ENCODE peak calls at places on chromosomes 12 and 14, in five cellular contexts. H is NCI-H1694; L is NCI-H446 treated with DMSO at 0.1 percent for 48 hours; V is CD4-positive, alpha-beta memory T cell; T is sigmoid colon. M is an unnamed sample.
A peak's percentile ranks its signal among the peaks of the same experiment; 100 is the strongest.

GRCh38 chr14:96094211-96094610 is 55.0 kb downstream of the C14orf132 start:
- DNase-seq in V (no peak), T (no peak), L (no peak), H (no peak), M (no peak)

GRCh38 chr12:5628501-5628900 is 196.6 kb downstream of the NTF3 start:
- DNase-seq in H (no peak), L (no peak), V (no peak), T (no peak), M (no peak)

GRCh38 chr12:107486140-107486892 is 199.3 kb upstream of the PWP1 start:
- DNase-seq in T (no peak), V (no peak), L (no peak), H (no peak), M (no peak)

GRCh38 chr12:47088021-47088944 is 8.5 kb upstream of the AMIGO2 start:
- DNase-seq in T (peak; percentile 84), V (no peak), H (no peak), L (no peak), M (no peak)

GRCh38 chr12:32183646-32184045 is 77.0 kb downstream of the BICD1 start:
- DNase-seq in L (no peak), T (no peak), H (no peak), V (no peak), M (no peak)

GRCh38 chr14:78764240-78764639 is 594.1 kb downstream of the NRXN3 start:
- DNase-seq in T (no peak), L (no peak), V (no peak), H (no peak), M (peak; percentile 64)

GRCh38 chr12:30152705-30153104 is 369.0 kb upstream of the TMTC1 start:
- DNase-seq in V (no peak), T (no peak), H (no peak), L (no peak), M (no peak)

GRCh38 chr12:112539221-112539620 is 120.5 kb downstream of the PTPN11 start:
- DNase-seq in T (no peak), H (no peak), L (no peak), V (no peak), M (no peak)

GRCh38 chr12:25833657-25834056 is 124.8 kb upstream of the RASSF8 start:
- DNase-seq in H (no peak), V (no peak), T (no peak), L (no peak), M (no peak)

GRCh38 chr12:123492290-123492689 is 34.4 kb downstream of the SNRNP35 start:
- DNase-seq in T (no peak), L (no peak), H (no peak), V (no peak), M (no peak)

GRCh38 chr12:47949441-47950341 is 13.7 kb upstream of the TMEM106C start:
- DNase-seq in V (no peak), H (peak; percentile 39), L (peak; percentile 26), T (peak; percentile 86), M (no peak)

GRCh38 chr12:117872521-117873169 is 96.1 kb downstream of the KSR2 start:
- DNase-seq in V (no peak), L (no peak), T (no peak), H (no peak), M (no peak)

GRCh38 chr14:85527006-85527405 is 2.9 kb upstream of the FLRT2 start:
- DNase-seq in H (no peak), V (no peak), L (no peak), T (no peak), M (peak; percentile 67)

GRCh38 chr14:93017898-93018297 is 94.9 kb downstream of the CHGA start:
- DNase-seq in L (no peak), T (no peak), H (no peak), V (no peak), M (no peak)